ENCODE peak calls at places on chromosome 21, in six cellular contexts. V is endothelial cell of umbilical vein, I is A549, B is GM12878, J is K562, X is HepG2. Z is an unnamed sample.

GRCh38 chr21:31213787-31214186 is 130.3 kb downstream of the TIAM1 start:
- DNase-seq in B (no peak), I (no peak), V (no peak), X (no peak), J (no peak), Z (no peak)

GRCh38 chr21:38140192-38140905 is 116.4 kb upstream of the KCNJ15 start:
- DNase-seq in X (no peak), J (no peak), I (peak), V (peak), B (no peak), Z (peak)

GRCh38 chr21:14602418-14602987 is 56.4 kb upstream of the SAMSN1 start:
- DNase-seq in B (no peak), V (no peak), X (no peak), I (no peak), J (no peak), Z (peak)

GRCh38 chr21:16215193-16215592 is 485.4 kb downstream of the USP25 start:
- DNase-seq in I (no peak), B (no peak), V (peak), J (no peak), X (no peak), Z (no peak)

GRCh38 chr21:15566692-15567091 is 163.1 kb upstream of the USP25 start:
- DNase-seq in I (no peak), V (no peak), B (no peak), X (no peak), J (no peak), Z (no peak)

GRCh38 chr21:14707265-14708020 is 161.3 kb upstream of the SAMSN1 start:
- DNase-seq in X (no peak), V (no peak), I (no peak), B (no peak), J (no peak), Z (no peak)

GRCh38 chr21:29078884-29079765 is 5.7 kb upstream of the CCT8 start:
- DNase-seq in J (no peak), X (no peak), B (peak), V (no peak), I (no peak), Z (peak)

GRCh38 chr21:24147674-24148073 is 1459.6 kb downstream of the MRPL39 start:
- DNase-seq in B (no peak), X (no peak), I (no peak), V (no peak), J (no peak), Z (no peak)

DNA sequence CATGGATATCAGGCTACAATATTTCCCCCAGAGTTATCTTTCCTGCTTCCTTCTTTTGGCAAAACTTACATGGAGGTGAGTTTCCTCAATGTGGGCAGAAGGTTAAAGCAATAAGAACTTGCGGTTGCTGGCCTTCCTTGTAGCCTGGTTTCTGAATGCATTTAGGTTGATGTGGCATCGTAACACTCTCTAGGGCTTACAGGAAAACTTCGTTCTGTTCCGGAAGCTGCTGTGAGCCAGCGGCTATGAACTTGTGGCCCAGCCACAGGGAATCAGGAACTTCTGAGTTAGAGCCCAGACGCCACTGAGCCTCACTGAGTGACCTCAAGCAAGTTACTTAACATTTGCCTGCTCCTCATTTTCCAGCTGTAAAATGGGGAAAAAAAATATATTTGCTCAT is 623.4 kb upstream of the ADAMTS5 start:
- DNase-seq in B (no peak), J (no peak), X (no peak), V (peak), I (no peak), Z (peak)
- TF ChIP-seq MYC in B (no peak), J (no peak), X (no peak), V (no peak), I (no peak), Z (no peak)

GRCh38 chr21:37139154-37139553 is 66.1 kb downstream of the TTC3 start:
- DNase-seq in X (no peak), B (no peak), J (no peak), V (no peak), I (no peak), Z (no peak)
- TF ChIP-seq MYC in X (no peak), B (no peak), J (no peak), V (no peak), I (no peak), Z (no peak)

GRCh38 chr21:33916200-33916567 is 580 bp upstream of the ATP5PO start:
- DNase-seq in I (no peak), J (no peak), V (no peak), X (no peak), B (no peak), Z (no peak)

GRCh38 chr21:33914188-33914587 is 1.4 kb downstream of the ATP5PO start:
- DNase-seq in X (no peak), J (no peak), V (no peak), I (no peak), B (no peak), Z (no peak)

GRCh38 chr21:33915368-33916199 is at the start of gene ATP5PO:
- DNase-seq in X (peak), I (peak), B (peak), V (peak), J (peak), Z (peak)

DNA sequence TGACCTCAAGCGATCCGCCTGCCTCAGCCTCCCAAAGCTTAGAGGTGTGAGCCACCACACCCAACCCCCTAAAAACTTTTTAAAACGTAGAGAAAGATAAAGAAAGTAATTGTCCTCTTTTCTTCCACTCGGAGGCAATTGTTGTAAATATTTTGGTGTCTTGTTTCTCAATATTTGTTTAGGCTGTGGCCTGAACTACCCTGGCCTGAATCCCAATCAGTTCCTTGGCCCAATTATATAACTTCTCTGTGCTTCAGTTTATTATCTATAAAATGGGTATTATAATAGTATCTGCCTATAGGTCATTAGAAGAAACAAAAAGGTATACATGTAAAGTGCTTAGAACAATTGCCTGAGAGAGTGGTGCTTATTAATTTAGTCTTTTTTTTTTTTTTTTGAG is 1.8 kb upstream of the ATP5PO start:
- DNase-seq in V (no peak), B (no peak), X (no peak), I (no peak), J (no peak), Z (no peak)
- TF ChIP-seq MYC in V (no peak), B (no peak), X (no peak), I (no peak), J (no peak), Z (no peak)

GRCh38 chr21:43646550-43647260 is 12.6 kb downstream of the HSF2BP start:
- DNase-seq in B (no peak), X (peak), V (peak), J (peak), I (peak), Z (peak)
- TF ChIP-seq MYC in B (no peak), X (no peak), V (peak), J (peak), I (no peak), Z (no peak)

GRCh38 chr21:45330075-45330781 is 42.5 kb upstream of the POFUT2 start:
- DNase-seq in I (peak), X (peak), B (no peak), J (no peak), V (no peak), Z (no peak)

GRCh38 chr21:45330851-45331261 is 43.2 kb upstream of the POFUT2 start:
- DNase-seq in V (no peak), J (no peak), X (no peak), I (no peak), B (no peak), Z (no peak)

GRCh38 chr21:45327458-45328197 is 39.9 kb upstream of the POFUT2 start:
- DNase-seq in J (no peak), V (no peak), X (no peak), I (no peak), B (no peak), Z (no peak)

GRCh38 chr21:45328198-45329087 is 40.7 kb upstream of the POFUT2 start:
- DNase-seq in I (no peak), J (no peak), B (no peak), V (no peak), X (no peak), Z (no peak)

DNA sequence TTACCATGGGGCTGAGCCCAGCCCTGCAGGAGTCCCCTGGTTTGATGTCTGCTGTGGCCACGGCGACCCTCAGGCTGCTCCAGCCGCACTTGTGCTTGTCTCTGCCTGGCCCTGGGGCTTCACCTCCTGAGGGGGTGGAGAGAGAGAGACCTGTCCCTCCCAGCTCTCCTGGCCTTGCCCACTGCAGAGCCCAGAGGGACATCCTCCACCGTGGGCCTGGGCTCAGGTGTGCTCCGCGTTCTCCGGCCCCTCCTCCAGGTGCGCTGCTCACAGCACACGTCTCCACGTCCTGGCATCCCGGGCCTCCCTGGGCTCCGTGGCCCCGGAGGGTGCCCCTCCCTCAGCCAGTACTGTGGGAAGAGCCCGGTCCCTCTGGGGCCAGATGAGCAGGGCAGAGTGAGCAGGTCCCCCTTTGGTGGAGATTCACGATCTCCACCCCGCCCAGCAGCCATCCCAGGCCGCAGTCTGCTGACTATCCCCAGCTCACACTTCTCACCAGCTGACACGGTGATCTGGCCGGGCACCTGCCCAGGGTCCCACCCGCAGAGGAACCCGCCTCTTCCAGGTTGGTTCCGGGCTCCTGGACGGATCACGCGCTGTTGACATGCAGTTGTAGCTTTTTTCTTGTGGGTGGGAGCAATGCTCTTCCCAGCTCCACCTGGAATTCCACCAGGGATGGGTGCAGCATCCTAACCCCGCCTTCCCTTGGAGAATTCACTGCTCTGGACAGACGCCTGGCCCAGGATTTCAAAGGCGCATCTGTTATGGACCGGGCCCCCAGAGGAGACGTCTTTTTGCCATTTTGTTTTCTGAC is 41.8 kb upstream of the POFUT2 start:
- DNase-seq in X (no peak), I (peak), B (no peak), V (no peak), J (no peak), Z (no peak)
- TF ChIP-seq MYC in X (no peak), I (no peak), B (no peak), V (no peak), J (no peak), Z (no peak)

GRCh38 chr21:42195378-42196031 is 23.4 kb upstream of the ABCG1 start:
- DNase-seq in J (no peak), X (no peak), I (no peak), V (no peak), B (no peak), Z (peak)
- TF ChIP-seq MYC in J (no peak), X (no peak), I (no peak), V (no peak), B (no peak), Z (peak)

GRCh38 chr21:42031816-42032215 is 21.7 kb upstream of the ZBTB21 start:
- DNase-seq in B (no peak), V (no peak), J (no peak), I (no peak), X (no peak), Z (no peak)
- TF ChIP-seq MYC in B (no peak), V (no peak), J (no peak), I (no peak), X (no peak), Z (no peak)

DNA sequence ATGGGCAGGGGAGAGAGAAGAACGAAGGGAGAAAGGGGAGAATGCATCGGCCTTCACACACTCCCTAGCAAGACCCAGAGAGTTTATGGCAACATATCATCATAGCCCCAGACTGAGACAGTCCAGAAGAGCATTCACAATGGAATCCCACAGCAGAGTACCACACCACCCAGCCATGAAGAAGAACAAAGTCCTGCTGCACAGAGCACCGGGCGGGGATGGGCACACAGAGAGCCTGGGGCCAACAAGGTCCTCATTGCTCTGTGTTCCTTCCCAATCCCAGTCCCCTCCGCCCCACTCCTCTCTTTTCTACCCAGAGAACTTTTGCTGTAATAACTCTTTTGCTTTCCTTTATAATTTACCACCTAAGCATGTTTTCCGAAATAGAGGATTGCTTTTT is 118.1 kb upstream of the TMPRSS2 start:
- DNase-seq in I (no peak), J (no peak), V (no peak), X (no peak), B (no peak), Z (no peak)
- TF ChIP-seq MYC in I (no peak), J (no peak), V (no peak), X (no peak), B (no peak), Z (no peak)

GRCh38 chr21:42039470-42039901 is 29.3 kb upstream of the ZBTB21 start:
- DNase-seq in X (no peak), V (no peak), I (no peak), B (no peak), J (no peak), Z (no peak)

GRCh38 chr21:42039911-42040351 is 29.8 kb upstream of the ZBTB21 start:
- DNase-seq in J (no peak), B (no peak), I (no peak), X (no peak), V (no peak), Z (peak)

GRCh38 chr21:42037943-42038342 is 27.8 kb upstream of the ZBTB21 start:
- DNase-seq in V (no peak), J (no peak), B (no peak), X (peak), I (no peak), Z (peak)

GRCh38 chr21:42038393-42038792 is 28.2 kb upstream of the ZBTB21 start:
- DNase-seq in J (no peak), X (no peak), I (no peak), B (no peak), V (no peak), Z (no peak)

DNA sequence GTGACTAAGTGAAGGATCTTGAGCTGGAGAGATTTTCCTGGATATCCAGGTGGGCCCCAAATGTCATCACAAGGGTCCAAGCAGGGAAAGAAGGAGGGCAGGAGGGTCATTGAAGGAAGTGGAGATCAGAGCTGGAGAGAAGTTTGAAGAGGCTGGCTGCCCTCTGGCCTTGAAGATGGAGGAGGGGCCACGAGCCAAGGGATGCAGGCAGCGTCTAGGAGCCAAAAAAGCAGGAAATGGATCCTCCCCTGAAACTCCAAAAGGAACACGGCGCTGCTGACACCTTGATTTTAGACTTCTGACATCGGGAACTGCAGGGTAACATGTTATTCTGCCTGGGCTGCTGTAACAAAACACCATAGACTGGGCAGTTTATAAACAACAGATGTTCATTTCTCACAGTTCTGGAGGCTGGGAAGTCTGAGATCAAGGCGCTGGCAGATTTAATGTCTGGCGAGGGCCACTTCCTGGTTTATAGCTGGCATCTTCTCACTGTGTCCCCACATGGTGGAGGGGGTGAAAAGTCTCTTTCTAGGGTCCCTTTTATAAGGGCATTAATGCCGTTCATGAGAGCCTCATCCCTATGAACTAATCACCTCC is 28.8 kb upstream of the ZBTB21 start:
- DNase-seq in J (no peak), B (no peak), I (no peak), V (no peak), X (no peak), Z (no peak)
- TF ChIP-seq MYC in J (no peak), B (no peak), I (no peak), V (no peak), X (no peak), Z (no peak)

GRCh38 chr21:21179619-21180336 is 181.6 kb downstream of the NCAM2 start:
- DNase-seq in V (no peak), X (no peak), J (peak), B (no peak), I (no peak), Z (no peak)
- TF ChIP-seq MYC in V (no peak), X (no peak), J (no peak), B (no peak), I (no peak), Z (no peak)